ENCODE peak calls at places on chromosome 7, in seven cellular contexts. A is effector memory CD4-positive, alpha-beta T cell; C is T-cell; I is midbrain; E is LHCN-M2; U is AG09309; D is HFFc6. Z is an unnamed sample.

GRCh38 chr7:134605978-134606923 is 40.4 kb upstream of the BPGM start:
- DNase-seq in A (peak), C (peak), I (peak), E (peak), U (no peak), D (peak), Z (peak)

GRCh38 chr7:479115-479947 is 40.3 kb downstream of the PDGFA start:
- DNase-seq in A (no peak), C (no peak), I (no peak), E (peak), U (no peak), D (no peak), Z (no peak)

GRCh38 chr7:111638048-111638447 is 75.8 kb upstream of the IMMP2L start:
- DNase-seq in A (no peak), C (no peak), I (no peak), E (peak), U (no peak), D (no peak), Z (no peak)

GRCh38 chr7:37921876-37922275 is 1.4 kb downstream of the EPDR1 start:
- DNase-seq in A (no peak), C (no peak), I (no peak), E (no peak), U (no peak), D (no peak), Z (no peak)

GRCh38 chr7:90178592-90179279 is 24.5 kb downstream of the STEAP1 start:
- DNase-seq in A (no peak), C (no peak), I (no peak), E (peak), U (peak), D (peak), Z (peak)

GRCh38 chr7:155750255-155751125 is 61.8 kb downstream of the SHH start:
- DNase-seq in A (no peak), C (no peak), I (no peak), E (no peak), U (no peak), D (no peak), Z (no peak)

GRCh38 chr7:116772423-116772852 is 89.9 kb upstream of the CAPZA2 start:
- DNase-seq in A (no peak), C (no peak), I (no peak), E (peak), U (no peak), D (peak), Z (peak)

GRCh38 chr7:134991469-134992339 is 5.4 kb downstream of the AGBL3 start:
- DNase-seq in A (no peak), C (no peak), I (no peak), E (peak), U (no peak), D (peak), Z (peak)

GRCh38 chr7:40824461-40824860 is 689.7 kb downstream of the SUGCT start:
- DNase-seq in A (no peak), C (no peak), I (no peak), E (no peak), U (no peak), D (no peak), Z (peak)

GRCh38 chr7:39071116-39071515 is 93.4 kb downstream of the POU6F2 start:
- DNase-seq in A (no peak), C (no peak), I (no peak), E (no peak), U (no peak), D (no peak), Z (no peak)

GRCh38 chr7:71776726-71777125 is 635.4 kb downstream of the CALN1 start:
- DNase-seq in A (no peak), C (no peak), I (no peak), E (no peak), U (no peak), D (no peak), Z (no peak)

GRCh38 chr7:108415821-108416536 is 40.3 kb downstream of the NRCAM start:
- DNase-seq in A (no peak), C (no peak), I (peak), E (peak), U (no peak), D (peak), Z (peak)

GRCh38 chr7:32536585-32536984 is 41.3 kb downstream of the AVL9 start:
- DNase-seq in A (no peak), C (no peak), I (no peak), E (peak), U (no peak), D (peak), Z (peak)

GRCh38 chr7:4216016-4216415 is 466.1 kb upstream of the FOXK1 start:
- DNase-seq in A (no peak), C (no peak), I (no peak), E (peak), U (no peak), D (no peak), Z (no peak)

GRCh38 chr7:95950698-95951097 is 178.3 kb downstream of the DYNC1I1 start:
- DNase-seq in A (no peak), C (no peak), I (no peak), E (peak), U (peak), D (no peak), Z (no peak)

GRCh38 chr7:144812379-144813283 is 23.2 kb downstream of the TPK1 start:
- DNase-seq in A (peak), C (no peak), I (no peak), E (no peak), U (no peak), D (no peak), Z (no peak)

GRCh38 chr7:108080094-108080656 is 50.0 kb downstream of the LAMB4 start:
- DNase-seq in A (no peak), C (no peak), I (no peak), E (no peak), U (no peak), D (no peak), Z (peak)

GRCh38 chr7:111056371-111056770 is 34.6 kb upstream of the LRRN3 start:
- DNase-seq in A (no peak), C (no peak), I (no peak), E (no peak), U (no peak), D (no peak), Z (no peak)

GRCh38 chr7:43779032-43779812 is 20.7 kb downstream of the BLVRA start:
- DNase-seq in A (no peak), C (no peak), I (no peak), E (no peak), U (no peak), D (no peak), Z (no peak)

GRCh38 chr7:120521761-120522737 is 249.1 kb downstream of the KCND2 start:
- DNase-seq in A (no peak), C (no peak), I (no peak), E (no peak), U (no peak), D (no peak), Z (no peak)

GRCh38 chr7:121938429-121938996 is 65.6 kb downstream of the PTPRZ1 start:
- DNase-seq in A (no peak), C (no peak), I (no peak), E (no peak), U (no peak), D (no peak), Z (no peak)

GRCh38 chr7:119964640-119965542 is 308.1 kb upstream of the KCND2 start:
- DNase-seq in A (no peak), C (no peak), I (no peak), E (peak), U (no peak), D (peak), Z (no peak)

GRCh38 chr7:155327590-155328320 is 30.1 kb downstream of the INSIG1 start:
- DNase-seq in A (no peak), C (no peak), I (no peak), E (no peak), U (no peak), D (no peak), Z (no peak)